ENCODE peak calls at places on chromosomes 13 and 19, in eight cellular contexts. One of them, this sample, is unnamed.

GRCh38 chr19:31874313-31874712 is 471.1 kb upstream of the ZNF507 start:
- DNase-seq in activated CD4-positive, CD25-positive, alpha-beta regulatory T cell: no peak
- DNase-seq in substantia nigra: no peak
- DNase-seq in AG09319: no peak
- DNase-seq in cardiac fibroblast: no peak
- DNase-seq in endothelial cell: no peak
- DNase-seq in activated CD4-positive, alpha-beta memory T cell treated with anti-CD3 and anti-CD28 coated beads, Interleukin-2, amount 10 ng/mL, durations not matched to agents 7 days and 5 days: no peak
- DNase-seq in SHP77: no peak
- DNase-seq in this sample: no peak

GRCh38 chr13:92806215-92806614 is 420.4 kb upstream of the GPC6 start:
- DNase-seq in endothelial cell: no peak
- DNase-seq in SHP77: no peak
- DNase-seq in AG09319: no peak
- DNase-seq in cardiac fibroblast: peak
- DNase-seq in activated CD4-positive, alpha-beta memory T cell treated with anti-CD3 and anti-CD28 coated beads, Interleukin-2, amount 10 ng/mL, durations not matched to agents 7 days and 5 days: no peak
- DNase-seq in activated CD4-positive, CD25-positive, alpha-beta regulatory T cell: no peak
- DNase-seq in substantia nigra: no peak
- DNase-seq in this sample: no peak

GRCh38 chr19:46661735-46662592 is 982 bp upstream of the DACT3 start:
- DNase-seq in endothelial cell: peak
- DNase-seq in activated CD4-positive, CD25-positive, alpha-beta regulatory T cell: peak
- DNase-seq in cardiac fibroblast: peak
- DNase-seq in activated CD4-positive, alpha-beta memory T cell treated with anti-CD3 and anti-CD28 coated beads, Interleukin-2, amount 10 ng/mL, durations not matched to agents 7 days and 5 days: peak
- DNase-seq in SHP77: peak
- DNase-seq in AG09319: peak
- DNase-seq in substantia nigra: peak
- DNase-seq in this sample: peak

GRCh38 chr19:10230155-10230903 is 802 bp downstream of the S1PR2 start:
- DNase-seq in cardiac fibroblast: no peak
- DNase-seq in substantia nigra: no peak
- DNase-seq in endothelial cell: peak
- DNase-seq in activated CD4-positive, CD25-positive, alpha-beta regulatory T cell: peak
- DNase-seq in AG09319: no peak
- DNase-seq in activated CD4-positive, alpha-beta memory T cell treated with anti-CD3 and anti-CD28 coated beads, Interleukin-2, amount 10 ng/mL, durations not matched to agents 7 days and 5 days: peak
- DNase-seq in SHP77: no peak
- DNase-seq in this sample: peak

GRCh38 chr13:51955841-51956603 is 55.2 kb downstream of the ATP7B start:
- DNase-seq in endothelial cell: no peak
- DNase-seq in cardiac fibroblast: no peak
- DNase-seq in substantia nigra: no peak
- DNase-seq in AG09319: no peak
- DNase-seq in SHP77: no peak
- DNase-seq in activated CD4-positive, CD25-positive, alpha-beta regulatory T cell: no peak
- DNase-seq in activated CD4-positive, alpha-beta memory T cell treated with anti-CD3 and anti-CD28 coated beads, Interleukin-2, amount 10 ng/mL, durations not matched to agents 7 days and 5 days: no peak
- DNase-seq in this sample: peak

GRCh38 chr19:1064661-1065605 is 2.0 kb upstream of the ARHGAP45 start:
- DNase-seq in AG09319: no peak
- DNase-seq in activated CD4-positive, alpha-beta memory T cell treated with anti-CD3 and anti-CD28 coated beads, Interleukin-2, amount 10 ng/mL, durations not matched to agents 7 days and 5 days: peak
- DNase-seq in SHP77: peak
- DNase-seq in endothelial cell: peak
- DNase-seq in substantia nigra: no peak
- DNase-seq in cardiac fibroblast: peak
- DNase-seq in activated CD4-positive, CD25-positive, alpha-beta regulatory T cell: peak
- DNase-seq in this sample: no peak

GRCh38 chr13:109427148-109427547 is 359.2 kb downstream of the IRS2 start:
- DNase-seq in substantia nigra: no peak
- DNase-seq in cardiac fibroblast: no peak
- DNase-seq in AG09319: no peak
- DNase-seq in activated CD4-positive, CD25-positive, alpha-beta regulatory T cell: no peak
- DNase-seq in activated CD4-positive, alpha-beta memory T cell treated with anti-CD3 and anti-CD28 coated beads, Interleukin-2, amount 10 ng/mL, durations not matched to agents 7 days and 5 days: no peak
- DNase-seq in SHP77: no peak
- DNase-seq in endothelial cell: no peak
- DNase-seq in this sample: no peak

GRCh38 chr19:27679399-27679798 is 1533.6 kb downstream of the UQCRFS1 start:
- DNase-seq in endothelial cell: no peak
- DNase-seq in cardiac fibroblast: no peak
- DNase-seq in activated CD4-positive, CD25-positive, alpha-beta regulatory T cell: no peak
- DNase-seq in substantia nigra: no peak
- DNase-seq in activated CD4-positive, alpha-beta memory T cell treated with anti-CD3 and anti-CD28 coated beads, Interleukin-2, amount 10 ng/mL, durations not matched to agents 7 days and 5 days: no peak
- DNase-seq in SHP77: no peak
- DNase-seq in AG09319: no peak
- DNase-seq in this sample: no peak

GRCh38 chr19:18894254-18895037 is 1.5 kb downstream of the CERS1 start:
- DNase-seq in substantia nigra: peak
- DNase-seq in activated CD4-positive, alpha-beta memory T cell treated with anti-CD3 and anti-CD28 coated beads, Interleukin-2, amount 10 ng/mL, durations not matched to agents 7 days and 5 days: no peak
- DNase-seq in activated CD4-positive, CD25-positive, alpha-beta regulatory T cell: no peak
- DNase-seq in cardiac fibroblast: peak
- DNase-seq in endothelial cell: no peak
- DNase-seq in AG09319: no peak
- DNase-seq in SHP77: no peak
- DNase-seq in this sample: peak

GRCh38 chr13:24071423-24072075 is 89.0 kb upstream of the SPATA13 start:
- DNase-seq in substantia nigra: no peak
- DNase-seq in activated CD4-positive, CD25-positive, alpha-beta regulatory T cell: no peak
- DNase-seq in endothelial cell: no peak
- DNase-seq in SHP77: no peak
- DNase-seq in cardiac fibroblast: peak
- DNase-seq in AG09319: no peak
- DNase-seq in activated CD4-positive, alpha-beta memory T cell treated with anti-CD3 and anti-CD28 coated beads, Interleukin-2, amount 10 ng/mL, durations not matched to agents 7 days and 5 days: no peak
- DNase-seq in this sample: no peak

This sample was measured in SJCRH30.